ENCODE peak calls at places on chromosomes 1 and 21, in eight cellular contexts. One of them, this sample, is unnamed.

GRCh38 chr1:97647776-97648175 is 273.1 kb downstream of the DPYD start:
- DNase-seq in KG1: no peak
- DNase-seq in CD4-positive, alpha-beta memory T cell: no peak
- DNase-seq in fibroblast of the conjunctiva: peak; percentile 44
- DNase-seq in brain microvascular endothelial cell: no peak
- DNase-seq in epithelial cell of proximal tubule: no peak
- DNase-seq in progenitor cell of endocrine pancreas: no peak
- DNase-seq in stimulated activated CD4-positive, alpha-beta T cell treated with anti-CD3 and anti-CD28 coated beads, TNF-alpha, amount 100 ng/mL, for 1 hour: no peak
- DNase-seq in this sample: no peak

GRCh38 chr1:58529288-58529687 is 17.2 kb downstream of the OMA1 start:
- DNase-seq in CD4-positive, alpha-beta memory T cell: no peak
- DNase-seq in stimulated activated CD4-positive, alpha-beta T cell treated with anti-CD3 and anti-CD28 coated beads, TNF-alpha, amount 100 ng/mL, for 1 hour: no peak
- DNase-seq in KG1: no peak
- DNase-seq in fibroblast of the conjunctiva: no peak
- DNase-seq in progenitor cell of endocrine pancreas: no peak
- DNase-seq in brain microvascular endothelial cell: no peak
- DNase-seq in epithelial cell of proximal tubule: no peak
- DNase-seq in this sample: no peak

GRCh38 chr1:44031900-44032817 is 897 bp upstream of the SLC6A9 start:
- DNase-seq in epithelial cell of proximal tubule: no peak
- DNase-seq in brain microvascular endothelial cell: no peak
- DNase-seq in stimulated activated CD4-positive, alpha-beta T cell treated with anti-CD3 and anti-CD28 coated beads, TNF-alpha, amount 100 ng/mL, for 1 hour: no peak
- DNase-seq in CD4-positive, alpha-beta memory T cell: no peak
- DNase-seq in KG1: no peak
- DNase-seq in progenitor cell of endocrine pancreas: no peak
- DNase-seq in fibroblast of the conjunctiva: no peak
- DNase-seq in this sample: no peak

GRCh38 chr1:111989531-111990025 is at the start of gene KCND3:
- DNase-seq in progenitor cell of endocrine pancreas: no peak
- DNase-seq in KG1: no peak
- DNase-seq in CD4-positive, alpha-beta memory T cell: no peak
- DNase-seq in brain microvascular endothelial cell: no peak
- DNase-seq in stimulated activated CD4-positive, alpha-beta T cell treated with anti-CD3 and anti-CD28 coated beads, TNF-alpha, amount 100 ng/mL, for 1 hour: no peak
- DNase-seq in fibroblast of the conjunctiva: no peak
- DNase-seq in epithelial cell of proximal tubule: no peak
- DNase-seq in this sample: no peak

GRCh38 chr1:214018605-214019268 is 31.0 kb downstream of the PROX1 start:
- DNase-seq in epithelial cell of proximal tubule: no peak
- DNase-seq in CD4-positive, alpha-beta memory T cell: no peak
- DNase-seq in stimulated activated CD4-positive, alpha-beta T cell treated with anti-CD3 and anti-CD28 coated beads, TNF-alpha, amount 100 ng/mL, for 1 hour: no peak
- DNase-seq in progenitor cell of endocrine pancreas: no peak
- DNase-seq in fibroblast of the conjunctiva: no peak
- DNase-seq in brain microvascular endothelial cell: no peak
- DNase-seq in KG1: no peak
- DNase-seq in this sample: no peak

GRCh38 chr1:7265771-7266371 is 480.6 kb downstream of the CAMTA1 start:
- DNase-seq in stimulated activated CD4-positive, alpha-beta T cell treated with anti-CD3 and anti-CD28 coated beads, TNF-alpha, amount 100 ng/mL, for 1 hour: no peak
- DNase-seq in KG1: no peak
- DNase-seq in fibroblast of the conjunctiva: peak; percentile 43
- DNase-seq in brain microvascular endothelial cell: peak; percentile 87
- DNase-seq in CD4-positive, alpha-beta memory T cell: no peak
- DNase-seq in epithelial cell of proximal tubule: peak; percentile 98
- DNase-seq in progenitor cell of endocrine pancreas: no peak
- DNase-seq in this sample: no peak

GRCh38 chr1:225437710-225438437 is 10.0 kb upstream of the LBR start:
- DNase-seq in KG1: no peak
- DNase-seq in fibroblast of the conjunctiva: no peak
- DNase-seq in stimulated activated CD4-positive, alpha-beta T cell treated with anti-CD3 and anti-CD28 coated beads, TNF-alpha, amount 100 ng/mL, for 1 hour: no peak
- DNase-seq in brain microvascular endothelial cell: no peak
- DNase-seq in CD4-positive, alpha-beta memory T cell: no peak
- DNase-seq in progenitor cell of endocrine pancreas: no peak
- DNase-seq in epithelial cell of proximal tubule: no peak
- DNase-seq in this sample: no peak

GRCh38 chr1:212466437-212466836 is 33.7 kb downstream of the NENF start:
- DNase-seq in fibroblast of the conjunctiva: no peak
- DNase-seq in stimulated activated CD4-positive, alpha-beta T cell treated with anti-CD3 and anti-CD28 coated beads, TNF-alpha, amount 100 ng/mL, for 1 hour: no peak
- DNase-seq in epithelial cell of proximal tubule: no peak
- DNase-seq in brain microvascular endothelial cell: no peak
- DNase-seq in progenitor cell of endocrine pancreas: no peak
- DNase-seq in CD4-positive, alpha-beta memory T cell: no peak
- DNase-seq in KG1: no peak
- DNase-seq in this sample: no peak

GRCh38 chr1:59674605-59675004 is 140.1 kb upstream of the HOOK1 start:
- DNase-seq in brain microvascular endothelial cell: no peak
- DNase-seq in CD4-positive, alpha-beta memory T cell: no peak
- DNase-seq in stimulated activated CD4-positive, alpha-beta T cell treated with anti-CD3 and anti-CD28 coated beads, TNF-alpha, amount 100 ng/mL, for 1 hour: no peak
- DNase-seq in KG1: peak; percentile 27
- DNase-seq in progenitor cell of endocrine pancreas: no peak
- DNase-seq in fibroblast of the conjunctiva: no peak
- DNase-seq in epithelial cell of proximal tubule: no peak
- DNase-seq in this sample: no peak

GRCh38 chr1:64107041-64107440 is 96.4 kb upstream of the UBE2U start:
- DNase-seq in stimulated activated CD4-positive, alpha-beta T cell treated with anti-CD3 and anti-CD28 coated beads, TNF-alpha, amount 100 ng/mL, for 1 hour: no peak
- DNase-seq in brain microvascular endothelial cell: no peak
- DNase-seq in CD4-positive, alpha-beta memory T cell: no peak
- DNase-seq in epithelial cell of proximal tubule: no peak
- DNase-seq in progenitor cell of endocrine pancreas: no peak
- DNase-seq in fibroblast of the conjunctiva: no peak
- DNase-seq in KG1: no peak
- DNase-seq in this sample: no peak

GRCh38 chr1:60746278-60746761 is 336.0 kb upstream of the NFIA start:
- DNase-seq in KG1: no peak
- DNase-seq in epithelial cell of proximal tubule: no peak
- DNase-seq in CD4-positive, alpha-beta memory T cell: no peak
- DNase-seq in fibroblast of the conjunctiva: no peak
- DNase-seq in stimulated activated CD4-positive, alpha-beta T cell treated with anti-CD3 and anti-CD28 coated beads, TNF-alpha, amount 100 ng/mL, for 1 hour: no peak
- DNase-seq in brain microvascular endothelial cell: no peak
- DNase-seq in progenitor cell of endocrine pancreas: no peak
- DNase-seq in this sample: no peak

GRCh38 chr1:50371749-50372148 is 51.5 kb downstream of the DMRTA2 start:
- DNase-seq in epithelial cell of proximal tubule: no peak
- DNase-seq in stimulated activated CD4-positive, alpha-beta T cell treated with anti-CD3 and anti-CD28 coated beads, TNF-alpha, amount 100 ng/mL, for 1 hour: no peak
- DNase-seq in fibroblast of the conjunctiva: no peak
- DNase-seq in CD4-positive, alpha-beta memory T cell: no peak
- DNase-seq in KG1: no peak
- DNase-seq in brain microvascular endothelial cell: no peak
- DNase-seq in progenitor cell of endocrine pancreas: no peak
- DNase-seq in this sample: no peak

GRCh38 chr1:60970081-60970509 is 112.3 kb upstream of the NFIA start:
- DNase-seq in progenitor cell of endocrine pancreas: no peak
- DNase-seq in fibroblast of the conjunctiva: no peak
- DNase-seq in stimulated activated CD4-positive, alpha-beta T cell treated with anti-CD3 and anti-CD28 coated beads, TNF-alpha, amount 100 ng/mL, for 1 hour: no peak
- DNase-seq in epithelial cell of proximal tubule: no peak
- DNase-seq in brain microvascular endothelial cell: no peak
- DNase-seq in CD4-positive, alpha-beta memory T cell: no peak
- DNase-seq in KG1: no peak
- DNase-seq in this sample: no peak

GRCh38 chr1:35637401-35637809 is 3.9 kb downstream of the PSMB2 start:
- DNase-seq in fibroblast of the conjunctiva: peak; percentile 10
- DNase-seq in KG1: no peak
- DNase-seq in brain microvascular endothelial cell: no peak
- DNase-seq in stimulated activated CD4-positive, alpha-beta T cell treated with anti-CD3 and anti-CD28 coated beads, TNF-alpha, amount 100 ng/mL, for 1 hour: no peak
- DNase-seq in progenitor cell of endocrine pancreas: no peak
- DNase-seq in epithelial cell of proximal tubule: no peak
- DNase-seq in CD4-positive, alpha-beta memory T cell: peak; percentile 50
- DNase-seq in this sample: peak; percentile 49

GRCh38 chr1:109091196-109092193 is 931 bp downstream of the TMEM167B start:
- DNase-seq in KG1: peak; percentile 54
- DNase-seq in CD4-positive, alpha-beta memory T cell: no peak
- DNase-seq in fibroblast of the conjunctiva: no peak
- DNase-seq in brain microvascular endothelial cell: peak; percentile 54
- DNase-seq in epithelial cell of proximal tubule: no peak
- DNase-seq in stimulated activated CD4-positive, alpha-beta T cell treated with anti-CD3 and anti-CD28 coated beads, TNF-alpha, amount 100 ng/mL, for 1 hour: no peak
- DNase-seq in progenitor cell of endocrine pancreas: no peak
- DNase-seq in this sample: no peak

GRCh38 chr1:39525366-39526165 is 34.1 kb downstream of the BMP8A start:
- DNase-seq in progenitor cell of endocrine pancreas: no peak
- DNase-seq in brain microvascular endothelial cell: no peak
- DNase-seq in epithelial cell of proximal tubule: no peak
- DNase-seq in stimulated activated CD4-positive, alpha-beta T cell treated with anti-CD3 and anti-CD28 coated beads, TNF-alpha, amount 100 ng/mL, for 1 hour: no peak
- DNase-seq in CD4-positive, alpha-beta memory T cell: no peak
- DNase-seq in KG1: no peak
- DNase-seq in fibroblast of the conjunctiva: no peak
- DNase-seq in this sample: no peak

GRCh38 chr21:30579351-30579750 is 10.8 kb downstream of the KRTAP22-2 start:
- DNase-seq in CD4-positive, alpha-beta memory T cell: no peak
- DNase-seq in epithelial cell of proximal tubule: no peak
- DNase-seq in stimulated activated CD4-positive, alpha-beta T cell treated with anti-CD3 and anti-CD28 coated beads, TNF-alpha, amount 100 ng/mL, for 1 hour: no peak
- DNase-seq in brain microvascular endothelial cell: no peak
- DNase-seq in progenitor cell of endocrine pancreas: no peak
- DNase-seq in KG1: no peak
- DNase-seq in fibroblast of the conjunctiva: no peak
- DNase-seq in this sample: no peak

GRCh38 chr1:209931141-209931540 is 6.9 kb upstream of the SYT14 start:
- DNase-seq in progenitor cell of endocrine pancreas: no peak
- DNase-seq in fibroblast of the conjunctiva: no peak
- DNase-seq in CD4-positive, alpha-beta memory T cell: no peak
- DNase-seq in stimulated activated CD4-positive, alpha-beta T cell treated with anti-CD3 and anti-CD28 coated beads, TNF-alpha, amount 100 ng/mL, for 1 hour: no peak
- DNase-seq in KG1: no peak
- DNase-seq in epithelial cell of proximal tubule: no peak
- DNase-seq in brain microvascular endothelial cell: no peak
- DNase-seq in this sample: no peak

GRCh38 chr1:171984850-171985485 is 143.7 kb downstream of the DNM3 start:
- DNase-seq in progenitor cell of endocrine pancreas: no peak
- DNase-seq in epithelial cell of proximal tubule: no peak
- DNase-seq in CD4-positive, alpha-beta memory T cell: peak; percentile 46
- DNase-seq in brain microvascular endothelial cell: no peak
- DNase-seq in KG1: no peak
- DNase-seq in fibroblast of the conjunctiva: no peak
- DNase-seq in stimulated activated CD4-positive, alpha-beta T cell treated with anti-CD3 and anti-CD28 coated beads, TNF-alpha, amount 100 ng/mL, for 1 hour: no peak
- DNase-seq in this sample: no peak

GRCh38 chr1:199287632-199288031 is 648.8 kb downstream of the PTPRC start:
- DNase-seq in stimulated activated CD4-positive, alpha-beta T cell treated with anti-CD3 and anti-CD28 coated beads, TNF-alpha, amount 100 ng/mL, for 1 hour: no peak
- DNase-seq in progenitor cell of endocrine pancreas: no peak
- DNase-seq in brain microvascular endothelial cell: peak; percentile 19
- DNase-seq in fibroblast of the conjunctiva: peak; percentile 9
- DNase-seq in epithelial cell of proximal tubule: no peak
- DNase-seq in KG1: no peak
- DNase-seq in CD4-positive, alpha-beta memory T cell: no peak
- DNase-seq in this sample: no peak

GRCh38 chr1:43545686-43546387 is 15.2 kb downstream of the PTPRF start:
- DNase-seq in brain microvascular endothelial cell: peak; percentile 25
- DNase-seq in epithelial cell of proximal tubule: no peak
- DNase-seq in CD4-positive, alpha-beta memory T cell: no peak
- DNase-seq in fibroblast of the conjunctiva: no peak
- DNase-seq in progenitor cell of endocrine pancreas: peak; percentile 87
- DNase-seq in stimulated activated CD4-positive, alpha-beta T cell treated with anti-CD3 and anti-CD28 coated beads, TNF-alpha, amount 100 ng/mL, for 1 hour: no peak
- DNase-seq in KG1: no peak
- DNase-seq in this sample: no peak

GRCh38 chr1:119081705-119082104 is 58.7 kb downstream of the WARS2 start:
- DNase-seq in epithelial cell of proximal tubule: no peak
- DNase-seq in CD4-positive, alpha-beta memory T cell: no peak
- DNase-seq in KG1: no peak
- DNase-seq in fibroblast of the conjunctiva: no peak
- DNase-seq in brain microvascular endothelial cell: no peak
- DNase-seq in stimulated activated CD4-positive, alpha-beta T cell treated with anti-CD3 and anti-CD28 coated beads, TNF-alpha, amount 100 ng/mL, for 1 hour: no peak
- DNase-seq in progenitor cell of endocrine pancreas: no peak
- DNase-seq in this sample: no peak

GRCh38 chr21:45602106-45602505 is 41.4 kb upstream of the PCBP3 start:
- DNase-seq in progenitor cell of endocrine pancreas: no peak
- DNase-seq in epithelial cell of proximal tubule: no peak
- DNase-seq in fibroblast of the conjunctiva: no peak
- DNase-seq in CD4-positive, alpha-beta memory T cell: no peak
- DNase-seq in brain microvascular endothelial cell: no peak
- DNase-seq in stimulated activated CD4-positive, alpha-beta T cell treated with anti-CD3 and anti-CD28 coated beads, TNF-alpha, amount 100 ng/mL, for 1 hour: no peak
- DNase-seq in KG1: no peak
- DNase-seq in this sample: no peak

GRCh38 chr1:109170051-109170775 is 43.5 kb upstream of the SARS1 start:
- DNase-seq in progenitor cell of endocrine pancreas: no peak
- DNase-seq in stimulated activated CD4-positive, alpha-beta T cell treated with anti-CD3 and anti-CD28 coated beads, TNF-alpha, amount 100 ng/mL, for 1 hour: no peak
- DNase-seq in epithelial cell of proximal tubule: no peak
- DNase-seq in KG1: no peak
- DNase-seq in brain microvascular endothelial cell: no peak
- DNase-seq in CD4-positive, alpha-beta memory T cell: no peak
- DNase-seq in fibroblast of the conjunctiva: no peak
- DNase-seq in this sample: no peak

GRCh38 chr1:211133841-211134669 is at the start of gene KCNH1:
- DNase-seq in progenitor cell of endocrine pancreas: peak; percentile 88
- DNase-seq in fibroblast of the conjunctiva: peak; percentile 35
- DNase-seq in CD4-positive, alpha-beta memory T cell: peak; percentile 70
- DNase-seq in KG1: peak; percentile 59
- DNase-seq in epithelial cell of proximal tubule: no peak
- DNase-seq in brain microvascular endothelial cell: peak; percentile 69
- DNase-seq in stimulated activated CD4-positive, alpha-beta T cell treated with anti-CD3 and anti-CD28 coated beads, TNF-alpha, amount 100 ng/mL, for 1 hour: peak; percentile 26
- DNase-seq in this sample: peak; percentile 76

This sample was measured in D721Med.